ENCODE peak calls at places on chromosomes 12 and 14, in five cellular contexts. One of them, this sample, is unnamed.

GRCh38 chr12:106416273-106416672 is 58.7 kb downstream of the POLR3B start:
- DNase-seq in myocyte: peak
- DNase-seq in non-pigmented ciliary epithelial cell: no peak
- DNase-seq in activated CD4-positive, alpha-beta T cell treated with anti-CD3 and anti-CD28 coated beads, Interleukin-2, amount 10 ng/mL, durations not matched to agents 7 days and 5 days: no peak
- DNase-seq in hypothalamus: no peak
- DNase-seq in this sample: no peak

GRCh38 chr12:50351120-50352043 is 45.0 kb downstream of the FAM186A start:
- DNase-seq in myocyte: no peak
- DNase-seq in activated CD4-positive, alpha-beta T cell treated with anti-CD3 and anti-CD28 coated beads, Interleukin-2, amount 10 ng/mL, durations not matched to agents 7 days and 5 days: no peak
- DNase-seq in hypothalamus: no peak
- DNase-seq in non-pigmented ciliary epithelial cell: no peak
- DNase-seq in this sample: no peak

GRCh38 chr12:47032644-47033043 is 46.8 kb upstream of the PCED1B start:
- DNase-seq in myocyte: peak
- DNase-seq in activated CD4-positive, alpha-beta T cell treated with anti-CD3 and anti-CD28 coated beads, Interleukin-2, amount 10 ng/mL, durations not matched to agents 7 days and 5 days: peak
- DNase-seq in non-pigmented ciliary epithelial cell: no peak
- DNase-seq in hypothalamus: no peak
- DNase-seq in this sample: no peak

GRCh38 chr12:54306925-54307731 is 6.3 kb upstream of the NFE2 start:
- DNase-seq in myocyte: peak
- DNase-seq in activated CD4-positive, alpha-beta T cell treated with anti-CD3 and anti-CD28 coated beads, Interleukin-2, amount 10 ng/mL, durations not matched to agents 7 days and 5 days: no peak
- DNase-seq in non-pigmented ciliary epithelial cell: no peak
- DNase-seq in hypothalamus: no peak
- DNase-seq in this sample: peak

GRCh38 chr12:9731393-9731792 is 1.5 kb downstream of the CLECL1 start:
- DNase-seq in hypothalamus: no peak
- DNase-seq in activated CD4-positive, alpha-beta T cell treated with anti-CD3 and anti-CD28 coated beads, Interleukin-2, amount 10 ng/mL, durations not matched to agents 7 days and 5 days: no peak
- DNase-seq in myocyte: no peak
- DNase-seq in non-pigmented ciliary epithelial cell: no peak
- DNase-seq in this sample: no peak

GRCh38 chr12:72256725-72257124 is 15.4 kb upstream of the TRHDE start:
- DNase-seq in activated CD4-positive, alpha-beta T cell treated with anti-CD3 and anti-CD28 coated beads, Interleukin-2, amount 10 ng/mL, durations not matched to agents 7 days and 5 days: no peak
- DNase-seq in hypothalamus: no peak
- DNase-seq in non-pigmented ciliary epithelial cell: no peak
- DNase-seq in myocyte: no peak
- DNase-seq in this sample: no peak

GRCh38 chr14:73069585-73069984 is 11.3 kb downstream of the RBM25 start:
- DNase-seq in non-pigmented ciliary epithelial cell: no peak
- DNase-seq in activated CD4-positive, alpha-beta T cell treated with anti-CD3 and anti-CD28 coated beads, Interleukin-2, amount 10 ng/mL, durations not matched to agents 7 days and 5 days: no peak
- DNase-seq in hypothalamus: no peak
- DNase-seq in myocyte: no peak
- DNase-seq in this sample: no peak

GRCh38 chr12:54891717-54892478 is 37.6 kb downstream of the MUCL1 start:
- DNase-seq in non-pigmented ciliary epithelial cell: no peak
- DNase-seq in hypothalamus: no peak
- DNase-seq in myocyte: no peak
- DNase-seq in activated CD4-positive, alpha-beta T cell treated with anti-CD3 and anti-CD28 coated beads, Interleukin-2, amount 10 ng/mL, durations not matched to agents 7 days and 5 days: no peak
- DNase-seq in this sample: peak

GRCh38 chr14:105056303-105056831 is 8.9 kb downstream of the GPR132 start:
- DNase-seq in hypothalamus: no peak
- DNase-seq in myocyte: no peak
- DNase-seq in activated CD4-positive, alpha-beta T cell treated with anti-CD3 and anti-CD28 coated beads, Interleukin-2, amount 10 ng/mL, durations not matched to agents 7 days and 5 days: no peak
- DNase-seq in non-pigmented ciliary epithelial cell: no peak
- DNase-seq in this sample: no peak

GRCh38 chr12:6553051-6553868 is 2.6 kb downstream of the IFFO1 start:
- DNase-seq in hypothalamus: no peak
- DNase-seq in non-pigmented ciliary epithelial cell: no peak
- DNase-seq in activated CD4-positive, alpha-beta T cell treated with anti-CD3 and anti-CD28 coated beads, Interleukin-2, amount 10 ng/mL, durations not matched to agents 7 days and 5 days: no peak
- DNase-seq in myocyte: peak
- DNase-seq in this sample: no peak

GRCh38 chr14:61566537-61567225 is 128.6 kb upstream of the HIF1A start:
- DNase-seq in non-pigmented ciliary epithelial cell: no peak
- DNase-seq in hypothalamus: no peak
- DNase-seq in activated CD4-positive, alpha-beta T cell treated with anti-CD3 and anti-CD28 coated beads, Interleukin-2, amount 10 ng/mL, durations not matched to agents 7 days and 5 days: no peak
- DNase-seq in myocyte: peak
- DNase-seq in this sample: no peak

GRCh38 chr12:118354903-118355302 is 17.8 kb downstream of the TAOK3 start:
- DNase-seq in hypothalamus: no peak
- DNase-seq in non-pigmented ciliary epithelial cell: no peak
- DNase-seq in myocyte: no peak
- DNase-seq in activated CD4-positive, alpha-beta T cell treated with anti-CD3 and anti-CD28 coated beads, Interleukin-2, amount 10 ng/mL, durations not matched to agents 7 days and 5 days: no peak
- DNase-seq in this sample: no peak

GRCh38 chr12:110754101-110754793 is 11.6 kb upstream of the PPP1CC start:
- DNase-seq in activated CD4-positive, alpha-beta T cell treated with anti-CD3 and anti-CD28 coated beads, Interleukin-2, amount 10 ng/mL, durations not matched to agents 7 days and 5 days: no peak
- DNase-seq in hypothalamus: no peak
- DNase-seq in myocyte: no peak
- DNase-seq in non-pigmented ciliary epithelial cell: no peak
- DNase-seq in this sample: no peak

GRCh38 chr14:72804653-72805180 is 89.2 kb downstream of the DPF3 start:
- DNase-seq in activated CD4-positive, alpha-beta T cell treated with anti-CD3 and anti-CD28 coated beads, Interleukin-2, amount 10 ng/mL, durations not matched to agents 7 days and 5 days: no peak
- DNase-seq in hypothalamus: no peak
- DNase-seq in myocyte: no peak
- DNase-seq in non-pigmented ciliary epithelial cell: no peak
- DNase-seq in this sample: no peak

GRCh38 chr12:74780458-74781241 is 243.0 kb downstream of the ATXN7L3B start:
- DNase-seq in myocyte: peak
- DNase-seq in hypothalamus: no peak
- DNase-seq in activated CD4-positive, alpha-beta T cell treated with anti-CD3 and anti-CD28 coated beads, Interleukin-2, amount 10 ng/mL, durations not matched to agents 7 days and 5 days: no peak
- DNase-seq in non-pigmented ciliary epithelial cell: peak
- DNase-seq in this sample: no peak

GRCh38 chr12:124548854-124549378 is 18.5 kb downstream of the NCOR2 start:
- DNase-seq in activated CD4-positive, alpha-beta T cell treated with anti-CD3 and anti-CD28 coated beads, Interleukin-2, amount 10 ng/mL, durations not matched to agents 7 days and 5 days: no peak
- DNase-seq in non-pigmented ciliary epithelial cell: no peak
- DNase-seq in myocyte: peak
- DNase-seq in hypothalamus: no peak
- DNase-seq in this sample: no peak

GRCh38 chr12:4723226-4723625 is 3.0 kb downstream of the GALNT8 start:
- DNase-seq in non-pigmented ciliary epithelial cell: no peak
- DNase-seq in activated CD4-positive, alpha-beta T cell treated with anti-CD3 and anti-CD28 coated beads, Interleukin-2, amount 10 ng/mL, durations not matched to agents 7 days and 5 days: no peak
- DNase-seq in myocyte: no peak
- DNase-seq in hypothalamus: no peak
- DNase-seq in this sample: no peak

GRCh38 chr12:111368291-111368683 is 608 bp downstream of the PHETA1 start:
- DNase-seq in activated CD4-positive, alpha-beta T cell treated with anti-CD3 and anti-CD28 coated beads, Interleukin-2, amount 10 ng/mL, durations not matched to agents 7 days and 5 days: no peak
- DNase-seq in hypothalamus: no peak
- DNase-seq in myocyte: peak
- DNase-seq in non-pigmented ciliary epithelial cell: no peak
- DNase-seq in this sample: no peak

GRCh38 chr14:94648801-94649200 is 36.6 kb downstream of the SERPINA3 start:
- DNase-seq in hypothalamus: no peak
- DNase-seq in activated CD4-positive, alpha-beta T cell treated with anti-CD3 and anti-CD28 coated beads, Interleukin-2, amount 10 ng/mL, durations not matched to agents 7 days and 5 days: no peak
- DNase-seq in myocyte: no peak
- DNase-seq in non-pigmented ciliary epithelial cell: no peak
- DNase-seq in this sample: no peak

GRCh38 chr12:120167529-120168095 is 26.9 kb downstream of the GCN1 start:
- DNase-seq in non-pigmented ciliary epithelial cell: no peak
- DNase-seq in hypothalamus: no peak
- DNase-seq in activated CD4-positive, alpha-beta T cell treated with anti-CD3 and anti-CD28 coated beads, Interleukin-2, amount 10 ng/mL, durations not matched to agents 7 days and 5 days: no peak
- DNase-seq in myocyte: no peak
- DNase-seq in this sample: no peak

GRCh38 chr12:30988887-30989286 is 62.3 kb downstream of the TSPAN11 start:
- DNase-seq in hypothalamus: no peak
- DNase-seq in myocyte: no peak
- DNase-seq in activated CD4-positive, alpha-beta T cell treated with anti-CD3 and anti-CD28 coated beads, Interleukin-2, amount 10 ng/mL, durations not matched to agents 7 days and 5 days: no peak
- DNase-seq in non-pigmented ciliary epithelial cell: no peak
- DNase-seq in this sample: no peak

GRCh38 chr14:21267886-21268611 is 1.2 kb downstream of the HNRNPC start:
- DNase-seq in myocyte: no peak
- DNase-seq in hypothalamus: no peak
- DNase-seq in activated CD4-positive, alpha-beta T cell treated with anti-CD3 and anti-CD28 coated beads, Interleukin-2, amount 10 ng/mL, durations not matched to agents 7 days and 5 days: no peak
- DNase-seq in non-pigmented ciliary epithelial cell: no peak
- DNase-seq in this sample: no peak

GRCh38 chr12:115229517-115229916 is 545.5 kb upstream of the TBX3 start:
- DNase-seq in myocyte: no peak
- DNase-seq in hypothalamus: no peak
- DNase-seq in activated CD4-positive, alpha-beta T cell treated with anti-CD3 and anti-CD28 coated beads, Interleukin-2, amount 10 ng/mL, durations not matched to agents 7 days and 5 days: no peak
- DNase-seq in non-pigmented ciliary epithelial cell: no peak
- DNase-seq in this sample: no peak

GRCh38 chr12:83378186-83378727 is 691.6 kb downstream of the TMTC2 start:
- DNase-seq in hypothalamus: no peak
- DNase-seq in myocyte: no peak
- DNase-seq in activated CD4-positive, alpha-beta T cell treated with anti-CD3 and anti-CD28 coated beads, Interleukin-2, amount 10 ng/mL, durations not matched to agents 7 days and 5 days: no peak
- DNase-seq in non-pigmented ciliary epithelial cell: no peak
- DNase-seq in this sample: no peak

GRCh38 chr12:26293612-26294011 is 98.2 kb downstream of the SSPN start:
- DNase-seq in activated CD4-positive, alpha-beta T cell treated with anti-CD3 and anti-CD28 coated beads, Interleukin-2, amount 10 ng/mL, durations not matched to agents 7 days and 5 days: no peak
- DNase-seq in hypothalamus: no peak
- DNase-seq in myocyte: no peak
- DNase-seq in non-pigmented ciliary epithelial cell: no peak
- DNase-seq in this sample: no peak

GRCh38 chr12:132043216-132043615 is 93.5 kb downstream of the EP400 start:
- DNase-seq in myocyte: no peak
- DNase-seq in hypothalamus: no peak
- DNase-seq in activated CD4-positive, alpha-beta T cell treated with anti-CD3 and anti-CD28 coated beads, Interleukin-2, amount 10 ng/mL, durations not matched to agents 7 days and 5 days: no peak
- DNase-seq in non-pigmented ciliary epithelial cell: no peak
- DNase-seq in this sample: no peak

GRCh38 chr14:103740991-103741689 is 25.5 kb downstream of the ZFYVE21 start:
- DNase-seq in hypothalamus: no peak
- DNase-seq in activated CD4-positive, alpha-beta T cell treated with anti-CD3 and anti-CD28 coated beads, Interleukin-2, amount 10 ng/mL, durations not matched to agents 7 days and 5 days: no peak
- DNase-seq in non-pigmented ciliary epithelial cell: no peak
- DNase-seq in myocyte: no peak
- DNase-seq in this sample: no peak

GRCh38 chr14:105064721-105065143 is 498 bp downstream of the GPR132 start:
- DNase-seq in activated CD4-positive, alpha-beta T cell treated with anti-CD3 and anti-CD28 coated beads, Interleukin-2, amount 10 ng/mL, durations not matched to agents 7 days and 5 days: peak
- DNase-seq in non-pigmented ciliary epithelial cell: no peak
- DNase-seq in myocyte: no peak
- DNase-seq in hypothalamus: no peak
- DNase-seq in this sample: no peak

GRCh38 chr14:25150934-25151790 is 101.2 kb upstream of the STXBP6 start:
- DNase-seq in hypothalamus: no peak
- DNase-seq in myocyte: peak
- DNase-seq in non-pigmented ciliary epithelial cell: peak
- DNase-seq in activated CD4-positive, alpha-beta T cell treated with anti-CD3 and anti-CD28 coated beads, Interleukin-2, amount 10 ng/mL, durations not matched to agents 7 days and 5 days: no peak
- DNase-seq in this sample: no peak

GRCh38 chr12:3885179-3886094 is 12.2 kb upstream of the PARP11 start:
- DNase-seq in myocyte: peak
- DNase-seq in non-pigmented ciliary epithelial cell: peak
- DNase-seq in hypothalamus: no peak
- DNase-seq in activated CD4-positive, alpha-beta T cell treated with anti-CD3 and anti-CD28 coated beads, Interleukin-2, amount 10 ng/mL, durations not matched to agents 7 days and 5 days: peak
- DNase-seq in this sample: no peak

GRCh38 chr14:61280092-61280525 is 1.0 kb downstream of the TMEM30B start:
- DNase-seq in hypothalamus: no peak
- DNase-seq in myocyte: no peak
- DNase-seq in activated CD4-positive, alpha-beta T cell treated with anti-CD3 and anti-CD28 coated beads, Interleukin-2, amount 10 ng/mL, durations not matched to agents 7 days and 5 days: peak
- DNase-seq in non-pigmented ciliary epithelial cell: no peak
- DNase-seq in this sample: peak

GRCh38 chr14:53881161-53881846 is 75.3 kb downstream of the BMP4 start:
- DNase-seq in myocyte: peak
- DNase-seq in non-pigmented ciliary epithelial cell: peak
- DNase-seq in hypothalamus: no peak
- DNase-seq in activated CD4-positive, alpha-beta T cell treated with anti-CD3 and anti-CD28 coated beads, Interleukin-2, amount 10 ng/mL, durations not matched to agents 7 days and 5 days: no peak
- DNase-seq in this sample: no peak

GRCh38 chr12:31011746-31012567 is 61.7 kb upstream of the DDX11 start:
- DNase-seq in myocyte: peak
- DNase-seq in activated CD4-positive, alpha-beta T cell treated with anti-CD3 and anti-CD28 coated beads, Interleukin-2, amount 10 ng/mL, durations not matched to agents 7 days and 5 days: no peak
- DNase-seq in hypothalamus: no peak
- DNase-seq in non-pigmented ciliary epithelial cell: no peak
- DNase-seq in this sample: no peak

GRCh38 chr14:63275611-63276010 is 43.1 kb downstream of the GPHB5 start:
- DNase-seq in activated CD4-positive, alpha-beta T cell treated with anti-CD3 and anti-CD28 coated beads, Interleukin-2, amount 10 ng/mL, durations not matched to agents 7 days and 5 days: no peak
- DNase-seq in myocyte: peak
- DNase-seq in non-pigmented ciliary epithelial cell: no peak
- DNase-seq in hypothalamus: no peak
- DNase-seq in this sample: no peak

GRCh38 chr12:103520686-103521215 is 25.0 kb upstream of the C12orf42 start:
- DNase-seq in myocyte: no peak
- DNase-seq in non-pigmented ciliary epithelial cell: no peak
- DNase-seq in activated CD4-positive, alpha-beta T cell treated with anti-CD3 and anti-CD28 coated beads, Interleukin-2, amount 10 ng/mL, durations not matched to agents 7 days and 5 days: no peak
- DNase-seq in hypothalamus: no peak
- DNase-seq in this sample: no peak

GRCh38 chr12:2288471-2288870 is 235.7 kb downstream of the CACNA1C start:
- DNase-seq in activated CD4-positive, alpha-beta T cell treated with anti-CD3 and anti-CD28 coated beads, Interleukin-2, amount 10 ng/mL, durations not matched to agents 7 days and 5 days: no peak
- DNase-seq in non-pigmented ciliary epithelial cell: no peak
- DNase-seq in myocyte: no peak
- DNase-seq in hypothalamus: no peak
- DNase-seq in this sample: no peak

GRCh38 chr14:101926620-101927019 is 37.8 kb upstream of the DYNC1H1 start:
- DNase-seq in myocyte: no peak
- DNase-seq in hypothalamus: no peak
- DNase-seq in activated CD4-positive, alpha-beta T cell treated with anti-CD3 and anti-CD28 coated beads, Interleukin-2, amount 10 ng/mL, durations not matched to agents 7 days and 5 days: no peak
- DNase-seq in non-pigmented ciliary epithelial cell: no peak
- DNase-seq in this sample: no peak

GRCh38 chr14:24430682-24431568 is 1.2 kb downstream of the KHNYN start:
- DNase-seq in activated CD4-positive, alpha-beta T cell treated with anti-CD3 and anti-CD28 coated beads, Interleukin-2, amount 10 ng/mL, durations not matched to agents 7 days and 5 days: peak
- DNase-seq in hypothalamus: no peak
- DNase-seq in non-pigmented ciliary epithelial cell: peak
- DNase-seq in myocyte: peak
- DNase-seq in this sample: no peak

GRCh38 chr14:99322731-99323599 is 51.0 kb upstream of the BCL11B start:
- DNase-seq in hypothalamus: no peak
- DNase-seq in myocyte: peak
- DNase-seq in activated CD4-positive, alpha-beta T cell treated with anti-CD3 and anti-CD28 coated beads, Interleukin-2, amount 10 ng/mL, durations not matched to agents 7 days and 5 days: no peak
- DNase-seq in non-pigmented ciliary epithelial cell: no peak
- DNase-seq in this sample: no peak

GRCh38 chr12:99907210-99907609 is 77.5 kb downstream of the ANKS1B start:
- DNase-seq in activated CD4-positive, alpha-beta T cell treated with anti-CD3 and anti-CD28 coated beads, Interleukin-2, amount 10 ng/mL, durations not matched to agents 7 days and 5 days: no peak
- DNase-seq in myocyte: no peak
- DNase-seq in hypothalamus: no peak
- DNase-seq in non-pigmented ciliary epithelial cell: no peak
- DNase-seq in this sample: no peak

This sample was measured in breast epithelium.